ENCODE peak calls at places on chromosomes 2 and 18, in six cellular contexts. M is IMR-90; V is CD8-positive, alpha-beta T cell; J is colonic mucosa; L is Peyer's patch; N is endodermal cell. T is an unnamed sample.

GRCh38 chr18:59008302-59008974 is 131.2 kb upstream of the SEC11C start:
- DNase-seq in M (peak; percentile 73), V (no peak), J (no peak), L (no peak), N (peak; percentile 82), T (no peak)

GRCh38 chr2:113198790-113199612 is 25.2 kb downstream of the PSD4 start:
- DNase-seq in M (peak; percentile 47), V (peak; percentile 72), J (peak; percentile 87), L (peak; percentile 94), N (peak; percentile 95), T (peak; percentile 48)

GRCh38 chr2:106191511-106192016 is 2.5 kb downstream of the UXS1 start:
- DNase-seq in M (no peak), V (no peak), J (no peak), L (no peak), N (peak; percentile 53), T (no peak)

GRCh38 chr2:59910176-59910575 is 643.3 kb downstream of the BCL11A start:
- DNase-seq in M (no peak), V (no peak), J (no peak), L (no peak), N (no peak), T (no peak)

GRCh38 chr2:12169060-12169406 is 422.6 kb downstream of the LPIN1 start:
- DNase-seq in M (peak; percentile 82), V (no peak), J (no peak), L (no peak), N (no peak), T (no peak)

GRCh38 chr18:42159146-42159545 is 204.1 kb downstream of the PIK3C3 start:
- DNase-seq in M (no peak), V (no peak), J (no peak), L (no peak), N (no peak), T (no peak)

GRCh38 chr18:46069524-46069923 is 2.5 kb downstream of the PSTPIP2 start:
- DNase-seq in M (peak; percentile 33), V (no peak), J (no peak), L (no peak), N (no peak), T (no peak)

GRCh38 chr2:120220756-120221155 is 2.4 kb downstream of the TMEM185B start:
- DNase-seq in M (no peak), V (no peak), J (no peak), L (no peak), N (peak; percentile 10), T (no peak)

GRCh38 chr2:46925444-46926351 is 10.1 kb upstream of the MCFD2 start:
- DNase-seq in M (no peak), V (no peak), J (no peak), L (no peak), N (no peak), T (no peak)

GRCh38 chr18:22040527-22040926 is 128.9 kb upstream of the GATA6 start:
- DNase-seq in M (no peak), V (no peak), J (peak; percentile 79), L (peak; percentile 59), N (no peak), T (no peak)

GRCh38 chr2:232330068-232330999 is 48.2 kb upstream of the ALPP start:
- DNase-seq in M (no peak), V (no peak), J (no peak), L (peak; percentile 32), N (peak; percentile 81), T (no peak)

GRCh38 chr2:217801711-217802110 is 201.1 kb downstream of the TNS1 start:
- DNase-seq in M (no peak), V (no peak), J (no peak), L (no peak), N (peak; percentile 31), T (no peak)

GRCh38 chr2:47767880-47768609 is 14.9 kb upstream of the MSH6 start:
- DNase-seq in M (peak; percentile 30), V (peak; percentile 60), J (peak; percentile 54), L (peak; percentile 79), N (peak; percentile 96), T (peak; percentile 70)

GRCh38 chr18:12035481-12035880 is 54.2 kb downstream of the IMPA2 start:
- DNase-seq in M (no peak), V (no peak), J (no peak), L (no peak), N (no peak), T (no peak)

GRCh38 chr18:12038082-12038660 is 55.5 kb upstream of the ANKRD62 start:
- DNase-seq in M (no peak), V (no peak), J (peak; percentile 38), L (no peak), N (peak; percentile 76), T (no peak)

GRCh38 chr18:12034241-12035100 is 53.2 kb downstream of the IMPA2 start:
- DNase-seq in M (no peak), V (no peak), J (peak; percentile 13), L (no peak), N (no peak), T (no peak)

GRCh38 chr18:12038661-12039417 is 54.8 kb upstream of the ANKRD62 start:
- DNase-seq in M (peak; percentile 65), V (peak; percentile 64), J (peak; percentile 84), L (peak; percentile 91), N (peak; percentile 95), T (peak; percentile 48)

GRCh38 chr18:12036201-12036751 is 55.0 kb downstream of the IMPA2 start:
- DNase-seq in M (no peak), V (no peak), J (no peak), L (no peak), N (no peak), T (no peak)
- H3K27ac ChIP-seq in M (no peak overlapping the region), V (no peak overlapping the region), J (no peak overlapping the region), L (no peak overlapping the region), N (no peak overlapping the region), T (no peak overlapping the region)

GRCh38 chr18:67132919-67133318 is 383.6 kb downstream of the DSEL start:
- DNase-seq in M (no peak), V (no peak), J (no peak), L (no peak), N (no peak), T (no peak)
- H3K4me3 ChIP-seq in M (no peak overlapping the region), V (no peak overlapping the region), J (no peak overlapping the region), L (no peak overlapping the region), N (no peak overlapping the region), T (no peak overlapping the region)

DNA sequence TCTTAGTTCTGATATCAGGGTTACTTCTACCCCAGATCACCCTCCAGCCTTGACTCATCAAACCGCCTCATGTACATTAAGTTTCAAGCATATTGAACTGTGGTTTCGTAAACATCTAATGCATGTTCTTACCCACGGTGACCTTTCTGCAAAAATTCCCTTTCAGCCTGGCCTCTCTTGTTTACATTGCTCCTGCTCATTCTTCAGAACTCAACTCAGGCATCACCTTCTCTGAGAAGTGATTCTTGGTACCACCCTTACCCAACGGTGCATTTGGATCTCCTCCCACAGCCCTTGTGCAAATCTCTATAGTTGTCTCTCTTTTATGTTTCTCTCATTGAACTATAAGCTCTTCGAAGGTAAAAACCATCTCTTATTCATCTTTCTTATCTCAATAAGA is 503.1 kb upstream of the PKDCC start:
- DNase-seq in M (no peak), V (no peak), J (no peak), L (no peak), N (no peak), T (no peak)
- H3K27ac ChIP-seq in M (no peak overlapping the region), V (no peak overlapping the region), J (no peak overlapping the region), L (no peak overlapping the region), N (no peak overlapping the region), T (no peak overlapping the region)

GRCh38 chr2:27715318-27716165 is 51.9 kb downstream of the SLC4A1AP start:
- DNase-seq in M (peak; percentile 69), V (no peak), J (no peak), L (no peak), N (peak; percentile 69), T (no peak)

GRCh38 chr2:27716301-27717069 is 52.8 kb downstream of the SLC4A1AP start:
- DNase-seq in M (no peak), V (no peak), J (no peak), L (no peak), N (peak; percentile 79), T (no peak)

GRCh38 chr2:27713201-27713600 is 49.5 kb downstream of the SLC4A1AP start:
- DNase-seq in M (no peak), V (no peak), J (no peak), L (no peak), N (no peak), T (no peak)

GRCh38 chr2:27714053-27714452 is 50.4 kb downstream of the SLC4A1AP start:
- DNase-seq in M (no peak), V (no peak), J (no peak), L (no peak), N (no peak), T (no peak)

GRCh38 chr2:27714851-27715291 is 51.2 kb downstream of the SLC4A1AP start:
- DNase-seq in M (no peak), V (no peak), J (no peak), L (no peak), N (peak; percentile 64), T (no peak)
- H3K4me3 ChIP-seq in M (peak overlapping the region; percentile 50), V (no peak overlapping the region), J (peak overlapping the region; percentile 30), L (no peak overlapping the region), N (peak overlapping the region; percentile 77), T (no peak overlapping the region)

GRCh38 chr2:88055049-88055435 is 541 bp downstream of the KRCC1 start:
- DNase-seq in M (peak; percentile 34), V (no peak), J (peak; percentile 26), L (no peak), N (no peak), T (no peak)
- H3K27ac ChIP-seq in M (peak overlapping the region; percentile 88), V (peak overlapping the region; percentile 80), J (peak overlapping the region; percentile 95), L (peak overlapping the region; percentile 93), N (peak overlapping the region; percentile 83), T (peak overlapping the region; percentile 93)

GRCh38 chr18:6297875-6298274 is 116.8 kb downstream of the L3MBTL4 start:
- DNase-seq in M (no peak), V (no peak), J (no peak), L (no peak), N (no peak), T (no peak)

GRCh38 chr18:6289454-6290242 is 125.1 kb downstream of the L3MBTL4 start:
- DNase-seq in M (no peak), V (no peak), J (no peak), L (no peak), N (no peak), T (no peak)

DNA sequence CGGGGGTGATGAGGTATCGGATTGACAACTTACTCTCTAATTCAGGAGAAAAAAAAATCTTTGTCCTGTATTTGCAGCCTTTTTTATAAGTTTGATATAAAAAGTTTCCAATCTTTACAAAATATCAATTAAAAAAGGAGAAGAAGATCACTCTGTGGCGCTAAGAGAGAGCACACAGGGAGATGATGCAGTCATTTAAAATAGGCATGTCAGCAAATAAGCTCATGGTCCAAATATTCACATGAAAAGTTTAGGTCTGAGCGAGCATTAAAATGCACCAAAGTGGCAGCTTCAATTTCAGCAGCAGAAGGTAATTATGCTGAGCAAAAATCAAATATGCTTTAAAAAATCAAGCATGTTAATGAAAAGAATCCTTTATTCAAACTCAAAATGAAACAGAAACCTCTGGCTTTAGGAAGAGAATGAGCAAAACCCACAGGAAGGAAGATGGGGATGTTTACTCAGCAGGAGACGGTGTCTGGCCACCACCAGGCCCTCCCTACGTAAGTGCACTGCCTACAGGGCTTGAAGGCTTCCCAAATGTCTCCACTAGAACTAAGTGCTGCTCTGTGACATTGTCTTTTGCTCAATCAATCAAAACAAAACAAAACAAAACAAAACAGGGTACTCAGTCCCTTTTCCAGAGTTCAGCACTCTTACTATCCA is 120.5 kb downstream of the L3MBTL4 start:
- DNase-seq in M (no peak), V (no peak), J (no peak), L (no peak), N (no peak), T (no peak)
- H3K4me3 ChIP-seq in M (no peak overlapping the region), V (no peak overlapping the region), J (no peak overlapping the region), L (no peak overlapping the region), N (no peak overlapping the region), T (no peak overlapping the region)

T was measured in CD4-positive, alpha-beta memory T cell.